ENCODE peak calls at places on chromosomes 13 and 19, in four cellular contexts. One of them, this sample, is unnamed.

GRCh38 chr13:23175920-23176319 is 4.9 kb upstream of the SGCG start:
- DNase-seq in IMR-90: peak; percentile 11
- DNase-seq in K562: no peak
- DNase-seq in GM12878: no peak
- DNase-seq in this sample: peak; percentile 19

GRCh38 chr19:46975918-46976782 is 43.5 kb upstream of the NPAS1 start:
- DNase-seq in IMR-90: peak; percentile 93
- DNase-seq in K562: no peak
- DNase-seq in GM12878: no peak
- DNase-seq in this sample: peak; percentile 98

GRCh38 chr13:40318366-40318765 is 348.1 kb downstream of the FOXO1 start:
- DNase-seq in IMR-90: no peak
- DNase-seq in K562: no peak
- DNase-seq in GM12878: no peak
- DNase-seq in this sample: peak; percentile 55

GRCh38 chr13:110430391-110431338 is 123.6 kb downstream of the COL4A2 start:
- DNase-seq in IMR-90: no peak
- DNase-seq in K562: no peak
- DNase-seq in GM12878: no peak
- DNase-seq in this sample: no peak

GRCh38 chr13:90806905-90807304 is 540.6 kb upstream of the MIR17HG start:
- DNase-seq in IMR-90: no peak
- DNase-seq in K562: no peak
- DNase-seq in GM12878: no peak
- DNase-seq in this sample: no peak

GRCh38 chr13:50594276-50594970 is 249.1 kb downstream of the DLEU7 start:
- DNase-seq in IMR-90: no peak
- DNase-seq in K562: no peak
- DNase-seq in GM12878: peak; percentile 79
- DNase-seq in this sample: no peak

GRCh38 chr13:101640797-101641400 is 188.4 kb downstream of the ITGBL1 start:
- DNase-seq in IMR-90: peak; percentile 78
- DNase-seq in K562: no peak
- DNase-seq in GM12878: no peak
- DNase-seq in this sample: peak; percentile 68

GRCh38 chr19:21256722-21257121 is 72.5 kb downstream of the ZNF708 start:
- DNase-seq in IMR-90: peak; percentile 4
- DNase-seq in K562: peak; percentile 12
- DNase-seq in GM12878: no peak
- DNase-seq in this sample: no peak

GRCh38 chr19:47047272-47047930 is 1.0 kb downstream of the TMEM160 start:
- DNase-seq in IMR-90: no peak
- DNase-seq in K562: no peak
- DNase-seq in GM12878: no peak
- DNase-seq in this sample: no peak

GRCh38 chr13:50766043-50766442 is 77.4 kb downstream of the DLEU7 start:
- DNase-seq in IMR-90: no peak
- DNase-seq in K562: no peak
- DNase-seq in GM12878: no peak
- DNase-seq in this sample: no peak

GRCh38 chr13:113785051-113786010 is 26.3 kb downstream of the TMEM255B start:
- DNase-seq in IMR-90: peak; percentile 74
- DNase-seq in K562: no peak
- DNase-seq in GM12878: no peak
- DNase-seq in this sample: peak; percentile 80

DNA sequence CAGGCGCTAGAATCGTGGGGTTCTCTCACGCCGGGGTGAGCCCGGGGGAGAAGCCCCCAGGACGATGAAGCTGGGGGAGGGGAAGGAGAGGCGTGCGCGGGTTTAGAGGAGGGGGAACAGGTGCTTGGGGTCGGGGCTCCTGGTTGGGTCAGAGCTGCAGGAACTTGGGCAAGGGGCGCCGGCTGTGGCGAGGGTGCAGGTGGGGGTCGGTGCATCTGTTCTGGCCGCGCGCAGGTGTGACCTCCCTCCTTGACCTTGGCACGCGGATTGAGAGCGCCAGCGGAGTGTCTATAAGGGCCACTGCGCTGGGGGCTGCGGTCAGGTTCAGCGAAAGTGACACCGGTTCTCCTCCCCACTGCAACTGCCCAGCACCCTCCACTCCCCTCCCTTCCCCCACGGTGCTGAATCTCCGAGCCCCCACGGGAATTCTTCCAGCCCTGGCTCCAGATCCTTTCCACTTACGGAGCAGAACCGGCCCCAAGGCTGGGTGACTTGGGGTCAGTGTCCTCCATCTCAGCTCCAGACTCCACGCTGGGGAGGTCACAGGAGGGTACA is 618 bp downstream of the TMEM38A start:
- DNase-seq in IMR-90: no peak
- DNase-seq in K562: no peak
- DNase-seq in GM12878: no peak
- DNase-seq in this sample: no peak
- H3K9ac ChIP-seq in IMR-90: peak overlapping the region; percentile 73
- H3K9ac ChIP-seq in K562: peak overlapping the region; percentile 26
- H3K9ac ChIP-seq in GM12878: peak overlapping the region; percentile 87
- H3K9ac ChIP-seq in this sample: peak overlapping the region; percentile 13

DNA sequence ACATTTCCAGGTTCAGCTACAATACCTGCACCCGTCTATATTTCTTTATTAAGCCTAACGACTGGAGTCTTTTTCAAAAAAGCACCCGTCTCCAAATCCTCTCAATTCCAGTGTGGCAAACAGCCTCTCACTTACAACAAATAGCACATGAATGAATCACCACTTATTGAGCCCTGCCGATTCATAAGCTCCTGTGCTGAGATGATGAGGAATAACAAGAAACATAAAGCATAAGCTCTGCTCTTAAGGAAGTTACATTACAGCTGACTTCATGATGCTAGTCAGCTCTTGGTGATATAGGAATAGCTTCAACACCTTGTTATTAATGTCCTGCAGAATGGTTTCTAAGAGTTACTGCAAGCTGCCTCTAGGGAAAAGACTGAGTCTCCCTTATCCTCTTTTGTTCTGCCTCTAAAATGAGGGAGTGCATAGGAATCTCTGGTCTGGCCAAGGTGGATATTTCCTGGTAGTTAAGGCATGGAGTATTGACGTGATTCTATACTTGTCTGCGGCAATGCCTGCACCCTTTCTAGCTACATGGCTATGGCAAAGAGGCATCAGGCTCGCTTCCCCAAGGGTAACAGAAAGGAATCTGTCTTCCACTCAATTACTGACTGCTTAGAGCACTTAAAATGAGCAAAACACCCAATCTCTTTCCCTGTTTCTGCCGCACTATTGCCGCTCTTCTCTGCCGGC is 195.7 kb downstream of the KLF12 start:
- DNase-seq in IMR-90: peak; percentile 94
- DNase-seq in K562: no peak
- DNase-seq in GM12878: no peak
- DNase-seq in this sample: peak; percentile 77
- TF ChIP-seq FOS in IMR-90: peak; percentile 45
- TF ChIP-seq FOS in K562: no peak
- TF ChIP-seq FOS in GM12878: no peak
- TF ChIP-seq FOS in this sample: peak; percentile 83

DNA sequence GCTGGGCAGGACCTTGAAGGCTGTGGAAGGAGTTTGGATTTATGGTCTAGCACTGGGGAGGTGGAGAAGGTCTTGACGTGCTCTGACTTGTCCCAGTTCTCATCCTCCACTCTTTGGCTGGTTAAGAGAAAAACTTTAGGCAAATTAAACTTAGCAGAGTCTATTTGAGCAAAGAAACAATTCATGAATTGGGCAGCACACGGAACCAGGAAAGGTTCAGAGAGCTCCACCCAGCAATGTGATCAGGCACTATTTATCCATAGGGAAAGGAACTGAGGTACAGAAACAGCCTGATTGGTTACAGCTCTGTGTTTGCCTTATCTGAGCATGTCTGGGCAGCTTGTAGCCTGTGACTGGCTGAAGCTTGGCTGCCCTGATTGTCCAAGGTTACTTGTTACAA is 45.4 kb upstream of the CYP2B6 start:
- DNase-seq in IMR-90: no peak
- DNase-seq in K562: no peak
- DNase-seq in GM12878: no peak
- DNase-seq in this sample: no peak
- H3K9ac ChIP-seq in IMR-90: no peak overlapping the region
- H3K9ac ChIP-seq in K562: no peak overlapping the region
- H3K9ac ChIP-seq in GM12878: no peak overlapping the region
- H3K9ac ChIP-seq in this sample: no peak overlapping the region

GRCh38 chr13:99086149-99086868 is 108.4 kb upstream of the DOCK9 start:
- DNase-seq in IMR-90: peak; percentile 47
- DNase-seq in K562: peak; percentile 73
- DNase-seq in GM12878: no peak
- DNase-seq in this sample: peak; percentile 42
- TF ChIP-seq FOS in IMR-90: no peak
- TF ChIP-seq FOS in K562: no peak
- TF ChIP-seq FOS in GM12878: no peak
- TF ChIP-seq FOS in this sample: no peak

DNA sequence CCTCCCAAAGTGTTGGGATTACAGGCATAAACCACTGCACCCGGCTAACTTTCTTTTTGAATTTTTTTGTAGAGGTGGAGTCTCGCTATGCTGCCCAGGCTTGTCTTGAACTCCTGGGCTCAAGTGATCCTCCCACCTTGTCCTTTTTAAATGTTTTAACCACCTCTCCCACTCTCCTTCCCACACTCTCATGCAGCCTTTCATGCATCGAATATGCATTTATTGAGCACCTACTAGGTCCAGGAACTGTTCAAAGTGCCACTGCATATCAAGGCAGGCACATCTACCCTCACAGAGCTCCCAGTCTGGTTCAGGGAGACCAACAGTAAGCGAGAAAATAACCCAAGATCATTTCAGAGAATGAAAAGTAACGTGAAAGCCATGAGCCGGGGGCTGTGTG is 1.2 kb downstream of the TICAM1 start:
- DNase-seq in IMR-90: no peak
- DNase-seq in K562: no peak
- DNase-seq in GM12878: no peak
- DNase-seq in this sample: no peak
- H3K9ac ChIP-seq in IMR-90: peak overlapping the region; percentile 100
- H3K9ac ChIP-seq in K562: peak overlapping the region; percentile 88
- H3K9ac ChIP-seq in GM12878: peak overlapping the region; percentile 96
- H3K9ac ChIP-seq in this sample: peak overlapping the region; percentile 92